ENCODE peak calls at places on chromosomes 6 and 20, in eight cellular contexts. One of them, this sample, is unnamed.

GRCh38 chr6:157614026-157614484 is 209.0 kb upstream of the SNX9 start:
- DNase-seq in HFF-Myc: no peak
- DNase-seq in fibroblast of the aortic adventitia: no peak
- DNase-seq in fibroblast of mammary gland: peak
- DNase-seq in IMR-90: peak
- DNase-seq in bronchial epithelial cell: no peak
- DNase-seq in astrocyte of the cerebellum: no peak
- DNase-seq in neural progenitor cell: no peak
- DNase-seq in this sample: peak

GRCh38 chr6:139452176-139452876 is 77.9 kb upstream of the CITED2 start:
- DNase-seq in HFF-Myc: no peak
- DNase-seq in fibroblast of the aortic adventitia: peak
- DNase-seq in fibroblast of mammary gland: peak
- DNase-seq in IMR-90: peak
- DNase-seq in bronchial epithelial cell: peak
- DNase-seq in astrocyte of the cerebellum: no peak
- DNase-seq in neural progenitor cell: no peak
- DNase-seq in this sample: peak

GRCh38 chr6:35213824-35214756 is at the start of gene SCUBE3:
- DNase-seq in HFF-Myc: no peak
- DNase-seq in fibroblast of the aortic adventitia: peak
- DNase-seq in fibroblast of mammary gland: peak
- DNase-seq in IMR-90: peak
- DNase-seq in bronchial epithelial cell: peak
- DNase-seq in astrocyte of the cerebellum: no peak
- DNase-seq in neural progenitor cell: peak
- DNase-seq in this sample: peak

GRCh38 chr20:57841297-57841866 is 131.6 kb upstream of the PMEPA1 start:
- DNase-seq in HFF-Myc: no peak
- DNase-seq in fibroblast of the aortic adventitia: no peak
- DNase-seq in fibroblast of mammary gland: no peak
- DNase-seq in IMR-90: no peak
- DNase-seq in bronchial epithelial cell: no peak
- DNase-seq in astrocyte of the cerebellum: no peak
- DNase-seq in neural progenitor cell: no peak
- DNase-seq in this sample: no peak

GRCh38 chr6:32815996-32816395 is 806 bp downstream of the HLA-DOB start:
- DNase-seq in HFF-Myc: no peak
- DNase-seq in fibroblast of the aortic adventitia: no peak
- DNase-seq in fibroblast of mammary gland: no peak
- DNase-seq in IMR-90: no peak
- DNase-seq in bronchial epithelial cell: no peak
- DNase-seq in astrocyte of the cerebellum: no peak
- DNase-seq in neural progenitor cell: no peak
- DNase-seq in this sample: no peak

GRCh38 chr6:32183483-32184083 is 470 bp downstream of the AGER start:
- DNase-seq in HFF-Myc: no peak
- DNase-seq in fibroblast of the aortic adventitia: no peak
- DNase-seq in fibroblast of mammary gland: no peak
- DNase-seq in IMR-90: no peak
- DNase-seq in bronchial epithelial cell: no peak
- DNase-seq in astrocyte of the cerebellum: no peak
- DNase-seq in neural progenitor cell: no peak
- DNase-seq in this sample: no peak

GRCh38 chr6:28709478-28710349 is 184.0 kb downstream of the GPX5 start:
- DNase-seq in HFF-Myc: no peak
- DNase-seq in fibroblast of the aortic adventitia: no peak
- DNase-seq in fibroblast of mammary gland: no peak
- DNase-seq in IMR-90: no peak
- DNase-seq in bronchial epithelial cell: no peak
- DNase-seq in astrocyte of the cerebellum: no peak
- DNase-seq in neural progenitor cell: peak
- DNase-seq in this sample: no peak

GRCh38 chr6:122007366-122007765 is 392.1 kb upstream of the HSF2 start:
- DNase-seq in HFF-Myc: peak
- DNase-seq in fibroblast of the aortic adventitia: peak
- DNase-seq in fibroblast of mammary gland: peak
- DNase-seq in IMR-90: peak
- DNase-seq in bronchial epithelial cell: no peak
- DNase-seq in astrocyte of the cerebellum: peak
- DNase-seq in neural progenitor cell: peak
- DNase-seq in this sample: peak

GRCh38 chr6:67680297-67680932 is 954.7 kb upstream of the ADGRB3 start:
- DNase-seq in HFF-Myc: no peak
- DNase-seq in fibroblast of the aortic adventitia: peak
- DNase-seq in fibroblast of mammary gland: peak
- DNase-seq in IMR-90: peak
- DNase-seq in bronchial epithelial cell: no peak
- DNase-seq in astrocyte of the cerebellum: no peak
- DNase-seq in neural progenitor cell: no peak
- DNase-seq in this sample: peak

GRCh38 chr6:18978330-18979128 is 591.4 kb downstream of the RNF144B start:
- DNase-seq in HFF-Myc: no peak
- DNase-seq in fibroblast of the aortic adventitia: no peak
- DNase-seq in fibroblast of mammary gland: no peak
- DNase-seq in IMR-90: no peak
- DNase-seq in bronchial epithelial cell: peak
- DNase-seq in astrocyte of the cerebellum: no peak
- DNase-seq in neural progenitor cell: peak
- DNase-seq in this sample: peak

GRCh38 chr6:129593233-129593564 is 116.8 kb downstream of the ARHGAP18 start:
- DNase-seq in HFF-Myc: no peak
- DNase-seq in fibroblast of the aortic adventitia: peak
- DNase-seq in fibroblast of mammary gland: peak
- DNase-seq in IMR-90: peak
- DNase-seq in bronchial epithelial cell: no peak
- DNase-seq in astrocyte of the cerebellum: no peak
- DNase-seq in neural progenitor cell: no peak
- DNase-seq in this sample: no peak

GRCh38 chr6:46191961-46192360 is 21.2 kb upstream of the ENPP5 start:
- DNase-seq in HFF-Myc: peak
- DNase-seq in fibroblast of the aortic adventitia: peak
- DNase-seq in fibroblast of mammary gland: peak
- DNase-seq in IMR-90: peak
- DNase-seq in bronchial epithelial cell: peak
- DNase-seq in astrocyte of the cerebellum: peak
- DNase-seq in neural progenitor cell: no peak
- DNase-seq in this sample: peak

GRCh38 chr6:56751604-56752003 is 108.9 kb upstream of the DST start:
- DNase-seq in HFF-Myc: no peak
- DNase-seq in fibroblast of the aortic adventitia: no peak
- DNase-seq in fibroblast of mammary gland: no peak
- DNase-seq in IMR-90: no peak
- DNase-seq in bronchial epithelial cell: peak
- DNase-seq in astrocyte of the cerebellum: no peak
- DNase-seq in neural progenitor cell: no peak
- DNase-seq in this sample: no peak

GRCh38 chr6:135935951-135936601 is 84.6 kb downstream of the PDE7B start:
- DNase-seq in HFF-Myc: peak
- DNase-seq in fibroblast of the aortic adventitia: peak
- DNase-seq in fibroblast of mammary gland: peak
- DNase-seq in IMR-90: peak
- DNase-seq in bronchial epithelial cell: peak
- DNase-seq in astrocyte of the cerebellum: no peak
- DNase-seq in neural progenitor cell: no peak
- DNase-seq in this sample: peak

GRCh38 chr6:51559059-51559458 is 528.4 kb downstream of the PKHD1 start:
- DNase-seq in HFF-Myc: no peak
- DNase-seq in fibroblast of the aortic adventitia: no peak
- DNase-seq in fibroblast of mammary gland: no peak
- DNase-seq in IMR-90: no peak
- DNase-seq in bronchial epithelial cell: peak
- DNase-seq in astrocyte of the cerebellum: no peak
- DNase-seq in neural progenitor cell: no peak
- DNase-seq in this sample: no peak
- TF ChIP-seq CTCF in HFF-Myc: no peak
- TF ChIP-seq CTCF in fibroblast of the aortic adventitia: no peak
- TF ChIP-seq CTCF in fibroblast of mammary gland: no peak
- TF ChIP-seq CTCF in IMR-90: no peak
- TF ChIP-seq CTCF in bronchial epithelial cell: peak
- TF ChIP-seq CTCF in astrocyte of the cerebellum: no peak
- TF ChIP-seq CTCF in neural progenitor cell: peak
- TF ChIP-seq CTCF in this sample: no peak

GRCh38 chr20:13219327-13220193 is 1.5 kb upstream of the ISM1 start:
- DNase-seq in HFF-Myc: no peak
- DNase-seq in fibroblast of the aortic adventitia: no peak
- DNase-seq in fibroblast of mammary gland: no peak
- DNase-seq in IMR-90: no peak
- DNase-seq in bronchial epithelial cell: no peak
- DNase-seq in astrocyte of the cerebellum: no peak
- DNase-seq in neural progenitor cell: peak
- DNase-seq in this sample: no peak
- H3K4me3 ChIP-seq in HFF-Myc: no peak
- H3K4me3 ChIP-seq in fibroblast of the aortic adventitia: no peak
- H3K4me3 ChIP-seq in fibroblast of mammary gland: no peak
- H3K4me3 ChIP-seq in IMR-90: no peak
- H3K4me3 ChIP-seq in bronchial epithelial cell: peak
- H3K4me3 ChIP-seq in astrocyte of the cerebellum: peak
- H3K4me3 ChIP-seq in neural progenitor cell: peak
- H3K4me3 ChIP-seq in this sample: no peak

DNA sequence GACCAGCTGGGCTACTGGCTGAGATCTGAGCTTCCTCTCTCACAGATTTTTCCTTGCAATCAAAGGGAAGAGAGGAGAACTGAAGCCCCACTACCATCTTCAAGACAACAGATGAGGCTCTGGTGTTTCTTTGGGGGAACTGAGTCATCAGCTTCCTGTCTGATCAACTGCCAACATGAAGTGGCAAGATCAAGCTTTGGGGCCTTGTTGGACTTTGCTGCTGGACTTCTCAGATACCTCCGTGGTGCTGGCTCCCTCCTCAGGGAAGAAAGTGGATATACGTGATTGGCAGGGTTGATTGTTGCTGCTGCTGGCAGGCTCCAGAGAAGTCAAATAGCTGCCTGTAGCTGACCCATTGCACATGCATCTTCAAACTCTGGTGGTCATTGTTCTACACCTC is 3.6 kb upstream of the TOX2 start:
- DNase-seq in HFF-Myc: peak
- DNase-seq in fibroblast of the aortic adventitia: peak
- DNase-seq in fibroblast of mammary gland: peak
- DNase-seq in IMR-90: peak
- DNase-seq in bronchial epithelial cell: peak
- DNase-seq in astrocyte of the cerebellum: peak
- DNase-seq in neural progenitor cell: no peak
- DNase-seq in this sample: peak
- TF ChIP-seq CTCF in HFF-Myc: no peak
- TF ChIP-seq CTCF in fibroblast of the aortic adventitia: peak
- TF ChIP-seq CTCF in fibroblast of mammary gland: peak
- TF ChIP-seq CTCF in IMR-90: peak
- TF ChIP-seq CTCF in bronchial epithelial cell: peak
- TF ChIP-seq CTCF in astrocyte of the cerebellum: peak
- TF ChIP-seq CTCF in neural progenitor cell: peak
- TF ChIP-seq CTCF in this sample: no peak

DNA sequence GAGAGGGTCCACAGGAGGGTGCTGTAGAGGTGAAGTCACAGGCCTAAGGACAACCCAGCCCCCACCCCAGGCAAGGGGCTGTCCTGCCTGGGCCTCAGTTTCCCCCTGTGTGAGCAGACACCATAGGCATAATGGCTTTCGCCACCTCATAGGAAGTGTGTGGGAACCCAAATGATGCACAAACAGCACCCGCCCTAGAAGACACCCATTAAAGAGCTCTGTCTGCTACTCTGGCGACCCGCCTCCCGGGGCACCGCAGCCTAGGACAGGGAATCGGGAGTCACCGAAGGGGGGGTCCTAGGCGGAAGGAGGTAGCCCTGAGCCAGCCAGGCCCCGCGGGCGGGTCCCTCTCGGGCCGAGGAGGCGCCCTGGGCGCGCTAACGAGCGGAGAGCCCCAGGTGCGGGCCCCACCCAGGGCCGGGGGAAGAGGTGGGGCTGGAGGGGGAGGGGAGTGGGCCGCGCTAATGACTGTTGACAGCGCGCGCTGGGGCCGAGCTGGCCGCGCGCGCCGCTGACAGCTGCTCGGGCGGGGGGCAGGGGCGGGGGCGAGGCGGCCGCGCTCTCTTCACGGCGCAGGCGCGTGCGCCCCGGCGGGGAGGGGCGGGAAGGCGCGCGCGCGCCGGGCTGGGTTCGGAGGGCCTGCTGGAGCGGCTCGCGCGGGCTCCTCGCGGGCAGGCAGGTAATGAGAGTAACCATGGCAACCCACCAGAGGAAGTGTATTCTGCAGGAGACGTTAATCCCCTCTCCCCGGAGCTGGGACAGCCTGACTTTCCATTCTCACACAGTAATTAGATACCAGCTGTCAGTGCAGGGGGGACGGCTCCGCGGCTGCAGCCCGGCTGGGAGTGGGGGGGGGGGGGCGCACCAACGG is 48.9 kb downstream of the NOL4L start:
- DNase-seq in HFF-Myc: no peak
- DNase-seq in fibroblast of the aortic adventitia: no peak
- DNase-seq in fibroblast of mammary gland: no peak
- DNase-seq in IMR-90: peak
- DNase-seq in bronchial epithelial cell: no peak
- DNase-seq in astrocyte of the cerebellum: no peak
- DNase-seq in neural progenitor cell: peak
- DNase-seq in this sample: no peak
- H3K4me3 ChIP-seq in HFF-Myc: peak
- H3K4me3 ChIP-seq in fibroblast of the aortic adventitia: peak
- H3K4me3 ChIP-seq in fibroblast of mammary gland: no peak
- H3K4me3 ChIP-seq in IMR-90: peak
- H3K4me3 ChIP-seq in bronchial epithelial cell: peak
- H3K4me3 ChIP-seq in astrocyte of the cerebellum: peak
- H3K4me3 ChIP-seq in neural progenitor cell: peak
- H3K4me3 ChIP-seq in this sample: peak

This sample was measured in AG10803.